ENCODE peak calls at places on chromosome 18, in six cellular contexts. E, F, U, X, D and Y are unnamed samples.

GRCh38 chr18:2656237-2657042 is 914 bp downstream of the SMCHD1 start:
- DNase-seq in D (peak), X (no peak), E (no peak), F (peak), U (no peak), Y (no peak)

GRCh38 chr18:8805552-8805951 is 100.2 kb downstream of the MTCL1 start:
- DNase-seq in X (no peak), E (no peak), U (no peak), D (no peak), F (no peak), Y (no peak)

GRCh38 chr18:75070625-75071483 is 138.1 kb downstream of the PTGR3 start:
- DNase-seq in F (no peak), D (peak), U (peak), E (peak), X (peak), Y (peak)

GRCh38 chr18:22169011-22169888 is at the start of gene GATA6:
- DNase-seq in U (peak), X (no peak), D (peak), F (peak), E (peak), Y (peak)

GRCh38 chr18:29172151-29173015 is 995.5 kb upstream of the CDH2 start:
- DNase-seq in E (no peak), U (no peak), F (no peak), D (no peak), X (no peak), Y (no peak)

GRCh38 chr18:2625217-2625616 is 30.3 kb upstream of the SMCHD1 start:
- DNase-seq in F (no peak), X (no peak), D (no peak), U (no peak), E (no peak), Y (no peak)

GRCh38 chr18:11149441-11150270 is at the start of gene PIEZO2:
- DNase-seq in U (no peak), E (peak), F (peak), D (peak), X (no peak), Y (no peak)

GRCh38 chr18:78087338-78087737 is 837.7 kb downstream of the GALR1 start:
- DNase-seq in D (no peak), U (no peak), X (no peak), E (no peak), F (no peak), Y (no peak)

GRCh38 chr18:22335644-22336275 is 82.0 kb downstream of the CTAGE1 start:
- DNase-seq in X (no peak), E (no peak), U (no peak), F (no peak), D (no peak), Y (no peak)

GRCh38 chr18:11042247-11042646 is 107.1 kb downstream of the PIEZO2 start:
- DNase-seq in F (no peak), E (no peak), U (no peak), D (peak), X (no peak), Y (no peak)

DNA sequence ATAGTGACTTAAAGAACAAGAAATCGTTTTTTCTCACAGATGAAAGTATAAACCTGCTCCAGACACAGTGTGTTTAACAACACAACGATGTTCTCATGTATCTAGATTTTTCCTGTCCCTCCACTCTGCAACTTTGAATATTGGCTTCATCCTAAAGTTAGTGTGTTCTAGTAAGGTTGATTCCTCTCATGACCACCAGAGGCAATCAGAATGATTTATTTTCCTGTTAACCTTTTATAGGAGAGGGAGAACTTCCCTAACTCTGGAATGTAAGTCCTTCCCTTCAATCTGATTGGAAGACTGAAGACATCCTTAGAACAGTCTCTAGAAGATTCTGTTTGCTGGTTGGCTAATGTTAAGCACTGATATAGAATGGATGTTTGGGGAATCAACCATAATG is 41.0 kb upstream of the TAF4B start:
- DNase-seq in D (no peak), E (peak), X (no peak), F (no peak), U (no peak), Y (no peak)
- TF ChIP-seq CTCF in D (no peak), E (no peak), X (peak), F (peak), U (no peak), Y (no peak)

GRCh38 chr18:59695551-59695950 is 1.7 kb downstream of the CCBE1 start:
- DNase-seq in D (no peak), X (no peak), U (no peak), F (no peak), E (no peak), Y (no peak)

GRCh38 chr18:59696311-59697235 is 650 bp downstream of the CCBE1 start:
- DNase-seq in F (no peak), D (no peak), U (no peak), E (no peak), X (no peak), Y (no peak)

GRCh38 chr18:59699061-59699460 is 1.8 kb upstream of the CCBE1 start:
- DNase-seq in D (no peak), F (no peak), U (no peak), E (no peak), X (no peak), Y (no peak)

GRCh38 chr18:59699750-59700534 is 2.7 kb upstream of the CCBE1 start:
- DNase-seq in E (no peak), D (no peak), X (no peak), U (no peak), F (no peak), Y (no peak)

DNA sequence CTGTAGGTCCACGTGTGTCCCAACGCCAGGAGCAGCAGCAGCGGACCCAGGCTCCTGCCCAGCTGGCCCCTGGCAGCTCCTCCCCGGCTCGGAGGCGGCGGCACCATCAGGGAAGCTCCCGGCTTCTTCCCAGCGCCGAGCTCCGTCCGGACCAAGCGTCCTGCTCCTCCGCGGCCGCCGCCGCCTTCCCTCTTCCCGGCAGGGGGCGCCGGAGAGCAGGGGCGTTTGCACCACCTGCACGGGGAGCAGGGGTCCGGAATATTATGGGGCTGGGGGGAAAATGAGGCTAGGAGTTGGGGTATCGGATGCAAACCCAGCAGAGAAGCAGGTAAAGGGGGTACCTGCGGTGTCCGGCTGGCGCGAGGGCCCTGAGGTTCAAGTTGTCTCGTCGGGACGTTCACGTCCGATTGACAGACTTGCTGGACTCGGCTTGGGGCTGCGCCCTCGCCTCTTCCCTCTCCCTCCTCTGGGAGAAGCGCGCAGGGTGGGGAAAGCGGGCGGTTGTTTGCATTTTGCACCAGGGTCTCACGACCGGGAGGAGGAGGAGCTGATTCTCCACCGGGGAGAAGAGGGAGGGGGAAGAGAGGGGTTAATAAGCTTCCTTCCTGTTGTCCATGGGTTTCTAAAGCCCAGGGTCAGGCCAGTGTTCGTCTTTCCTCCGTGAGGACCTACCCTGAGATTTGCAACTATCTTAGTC is at the start of gene CCBE1:
- DNase-seq in F (peak), U (no peak), E (peak), X (no peak), D (peak), Y (no peak)
- TF ChIP-seq CTCF in F (peak), U (peak), E (peak), X (peak), D (peak), Y (peak)

GRCh38 chr18:49794740-49795139 is 18.6 kb downstream of the ACAA2 start:
- DNase-seq in E (no peak), D (no peak), X (no peak), U (no peak), F (no peak), Y (no peak)
- TF ChIP-seq CTCF in E (no peak), D (no peak), X (no peak), U (no peak), F (no peak), Y (no peak)

DNA sequence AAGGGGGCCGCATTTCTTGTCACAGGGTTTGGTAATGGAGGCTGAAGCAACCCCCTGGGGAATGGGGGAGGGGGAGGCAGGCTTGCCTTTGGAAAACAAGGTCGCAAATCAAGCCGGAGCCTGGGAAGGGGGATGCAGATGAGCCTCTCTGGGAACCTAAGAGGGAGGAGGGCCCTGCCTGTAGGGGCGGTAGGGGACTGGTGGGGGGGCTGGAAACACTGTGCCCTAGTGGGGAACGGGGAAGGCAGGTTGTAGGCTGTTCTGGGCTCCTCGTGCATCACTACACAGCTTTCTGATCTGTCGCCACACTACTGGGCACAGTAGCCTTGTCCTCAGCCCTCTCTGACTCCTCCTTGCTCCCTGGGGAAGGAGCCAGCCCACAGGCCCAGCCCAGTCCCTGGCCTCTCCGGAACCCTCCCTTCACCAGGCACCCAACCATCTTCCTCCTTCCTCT is 170.3 kb upstream of the SMAD2 start:
- DNase-seq in X (no peak), F (no peak), U (no peak), D (no peak), E (no peak), Y (no peak)
- TF ChIP-seq CTCF in X (no peak), F (no peak), U (no peak), D (no peak), E (no peak), Y (no peak)

GRCh38 chr18:7272268-7273049 is 41.6 kb downstream of the LRRC30 start:
- DNase-seq in X (no peak), U (no peak), F (peak), D (peak), E (peak), Y (peak)
- TF ChIP-seq CTCF in X (peak), U (peak), F (peak), D (peak), E (peak), Y (peak)